ENCODE peak calls at places on chromosomes 12 and 14, in eight cellular contexts. W is stimulated activated naive CD4-positive, alpha-beta T cell; L is stimulated activated CD4-positive, alpha-beta T cell treated with anti-CD3 and anti-CD28 coated beads, Interleukin-1b, Interleukin-23, amount 100 ng/mL, for 24 hours; U is COR-L47; J is GM12891; P is NCI-H774; K is posterior cingulate gyrus; T is activated CD4-positive, alpha-beta T cell treated with anti-CD3 and anti-CD28 coated beads for 48 hours. I is an unnamed sample.

GRCh38 chr14:104545151-104545931 is 34.2 kb upstream of the C14orf180 start:
- DNase-seq in W (no peak), L (no peak), U (peak), J (no peak), P (no peak), K (peak), T (no peak), I (peak)

GRCh38 chr12:89544730-89545184 is 18.9 kb upstream of the POC1B start:
- DNase-seq in W (no peak), L (no peak), U (no peak), J (no peak), P (peak), K (peak), T (no peak), I (no peak)

GRCh38 chr12:112180422-112180821 is 55.1 kb downstream of the TRAFD1 start:
- DNase-seq in W (no peak), L (no peak), U (no peak), J (no peak), P (no peak), K (peak), T (no peak), I (no peak)

GRCh38 chr12:131915774-131916173 is 13.3 kb upstream of the PUS1 start:
- DNase-seq in W (no peak), L (no peak), U (no peak), J (no peak), P (no peak), K (peak), T (no peak), I (no peak)

GRCh38 chr12:22588817-22589216 is 36.2 kb upstream of the ETNK1 start:
- DNase-seq in W (no peak), L (no peak), U (peak), J (no peak), P (peak), K (no peak), T (no peak), I (no peak)

GRCh38 chr12:108360487-108360886 is 21.4 kb upstream of the CMKLR1 start:
- DNase-seq in W (no peak), L (no peak), U (no peak), J (peak), P (no peak), K (no peak), T (no peak), I (no peak)

GRCh38 chr12:21073822-21074460 is 57.1 kb upstream of the SLCO1B1 start:
- DNase-seq in W (no peak), L (no peak), U (no peak), J (no peak), P (no peak), K (no peak), T (no peak), I (no peak)

GRCh38 chr12:42631507-42631906 is 42.0 kb upstream of the PRICKLE1 start:
- DNase-seq in W (no peak), L (no peak), U (no peak), J (no peak), P (no peak), K (no peak), T (no peak), I (no peak)

GRCh38 chr12:124494751-124495129 is 72.7 kb downstream of the NCOR2 start:
- DNase-seq in W (no peak), L (no peak), U (no peak), J (no peak), P (no peak), K (no peak), T (no peak), I (no peak)

GRCh38 chr14:65637780-65638179 is 225.2 kb downstream of the FUT8 start:
- DNase-seq in W (no peak), L (no peak), U (no peak), J (peak), P (no peak), K (no peak), T (peak), I (no peak)

GRCh38 chr14:99946652-99947489 is 118.4 kb upstream of the EVL start:
- DNase-seq in W (peak), L (peak), U (peak), J (peak), P (no peak), K (no peak), T (peak), I (peak)

GRCh38 chr12:20696181-20696580 is 1.0 kb downstream of the SLCO1C1 start:
- DNase-seq in W (no peak), L (no peak), U (no peak), J (no peak), P (no peak), K (peak), T (no peak), I (no peak)

GRCh38 chr14:94282991-94283723 is 9.9 kb downstream of the SERPINA10 start:
- DNase-seq in W (no peak), L (no peak), U (no peak), J (no peak), P (no peak), K (no peak), T (no peak), I (no peak)